ENCODE peak calls at places on chromosomes 7 and 10, in seven cellular contexts. N, E, V, D, Z, C and P are unnamed samples. For H3K4me1, the result is how much of the 10 kb centered on the place peaks cover.

GRCh38 chr7:44713141-44713540 is 35.5 kb upstream of the ZMIZ2 start:
- DNase-seq in N (no peak), V (no peak), D (no peak), C (no peak), Z (no peak), E (no peak), P (no peak)

GRCh38 chr7:91692800-91693199 is 187.7 kb downstream of the MTERF1 start:
- DNase-seq in D (no peak), V (no peak), E (no peak), C (no peak), Z (no peak), N (no peak), P (no peak)

GRCh38 chr7:44308741-44309270 is 16.6 kb downstream of the CAMK2B start:
- DNase-seq in Z (peak), E (peak), C (no peak), V (no peak), D (no peak), N (no peak), P (peak)

GRCh38 chr7:64494912-64495461 is 67.9 kb downstream of the ZNF680 start:
- DNase-seq in N (no peak), E (no peak), D (no peak), Z (no peak), C (no peak), V (no peak), P (no peak)

GRCh38 chr10:127168251-127168650 is 28.1 kb downstream of the INSYN2A start:
- DNase-seq in N (no peak), E (no peak), C (no peak), D (no peak), Z (no peak), V (no peak), P (no peak)

GRCh38 chr10:31148955-31149354 is 117.3 kb upstream of the ZNF438 start:
- DNase-seq in C (no peak), V (no peak), N (no peak), E (no peak), Z (no peak), D (no peak), P (no peak)

GRCh38 chr7:44080686-44081265 is 1.6 kb downstream of the POLM start:
- DNase-seq in V (no peak), N (no peak), C (no peak), D (no peak), Z (no peak), E (no peak), P (no peak)

GRCh38 chr7:637826-638225 is 88.7 kb upstream of the DNAAF5 start:
- DNase-seq in N (no peak), E (no peak), V (no peak), C (no peak), D (no peak), Z (no peak), P (no peak)

GRCh38 chr10:7886056-7886455 is 67.8 kb downstream of the TAF3 start:
- DNase-seq in C (no peak), N (no peak), V (no peak), Z (no peak), D (no peak), E (no peak), P (no peak)

GRCh38 chr7:36440880-36441279 is 51.2 kb downstream of the ANLN start:
- DNase-seq in D (peak), E (no peak), Z (no peak), V (peak), C (no peak), N (no peak), P (no peak)

GRCh38 chr7:124667312-124667711 is 98.3 kb downstream of the GPR37 start:
- DNase-seq in V (no peak), N (no peak), Z (no peak), C (no peak), E (no peak), D (peak), P (no peak)

GRCh38 chr7:30596043-30596641 is 1.5 kb downstream of the GARS1 start:
- DNase-seq in E (no peak), D (peak), V (no peak), Z (no peak), N (peak), C (no peak), P (no peak)

GRCh38 chr7:125089171-125089570 is 159.5 kb upstream of the POT1 start:
- DNase-seq in D (no peak), Z (no peak), C (no peak), V (no peak), N (no peak), E (no peak), P (no peak)

GRCh38 chr7:139109188-139109982 is at the start of gene ZC3HAV1:
- DNase-seq in E (peak), N (peak), C (peak), V (peak), D (peak), Z (peak), P (peak)

GRCh38 chr7:50615519-50615845 is 50.3 kb upstream of the DDC start:
- DNase-seq in Z (no peak), V (no peak), E (no peak), D (no peak), N (no peak), C (no peak), P (no peak)

GRCh38 chr10:3484306-3485187 is 300.5 kb downstream of the KLF6 start:
- DNase-seq in V (no peak), Z (no peak), D (peak), E (no peak), N (no peak), C (no peak), P (no peak)

GRCh38 chr7:91280180-91280579 is 15.9 kb downstream of the FZD1 start:
- DNase-seq in E (no peak), C (no peak), V (no peak), Z (no peak), D (peak), N (peak), P (no peak)

GRCh38 chr10:70589762-70590662 is 12.5 kb downstream of the PRF1 start:
- DNase-seq in Z (no peak), D (peak), N (no peak), V (no peak), E (no peak), C (no peak), P (no peak)

GRCh38 chr10:79475877-79476276 is 30.5 kb upstream of the ZCCHC24 start:
- DNase-seq in C (no peak), N (no peak), Z (no peak), E (no peak), V (no peak), D (no peak), P (no peak)

GRCh38 chr10:3782456-3783312 is 2.3 kb downstream of the KLF6 start:
- DNase-seq in V (peak), Z (peak), D (peak), C (peak), N (peak), E (peak), P (no peak)

GRCh38 chr10:43259248-43259980 is 7.5 kb downstream of the RASGEF1A start:
- DNase-seq in E (no peak), N (no peak), Z (peak), V (no peak), C (no peak), D (no peak), P (no peak)

GRCh38 chr7:78695826-78696225 is 757.6 kb downstream of the MAGI2 start:
- DNase-seq in E (no peak), Z (no peak), N (no peak), C (no peak), D (no peak), V (no peak), P (no peak)

GRCh38 chr10:17703706-17704105 is 48.3 kb upstream of the TMEM236 start:
- DNase-seq in N (no peak), E (no peak), D (no peak), Z (no peak), C (no peak), V (no peak), P (no peak)

GRCh38 chr10:101226506-101226887 is 2.8 kb downstream of the LBX1 start:
- DNase-seq in C (no peak), N (peak), D (no peak), E (no peak), Z (no peak), V (no peak), P (no peak)
- H3K4me3 ChIP-seq in C (peak), N (peak), D (no peak), E (peak), Z (no peak), V (peak), P (peak)

GRCh38 chr10:69224862-69225657 is 4.9 kb downstream of the HKDC1 start:
- DNase-seq in Z (no peak), V (no peak), N (peak), C (no peak), E (no peak), D (no peak), P (peak)
- H3K27ac ChIP-seq in Z (no peak), V (no peak), N (peak), C (no peak), E (no peak), D (no peak), P (no peak)

DNA sequence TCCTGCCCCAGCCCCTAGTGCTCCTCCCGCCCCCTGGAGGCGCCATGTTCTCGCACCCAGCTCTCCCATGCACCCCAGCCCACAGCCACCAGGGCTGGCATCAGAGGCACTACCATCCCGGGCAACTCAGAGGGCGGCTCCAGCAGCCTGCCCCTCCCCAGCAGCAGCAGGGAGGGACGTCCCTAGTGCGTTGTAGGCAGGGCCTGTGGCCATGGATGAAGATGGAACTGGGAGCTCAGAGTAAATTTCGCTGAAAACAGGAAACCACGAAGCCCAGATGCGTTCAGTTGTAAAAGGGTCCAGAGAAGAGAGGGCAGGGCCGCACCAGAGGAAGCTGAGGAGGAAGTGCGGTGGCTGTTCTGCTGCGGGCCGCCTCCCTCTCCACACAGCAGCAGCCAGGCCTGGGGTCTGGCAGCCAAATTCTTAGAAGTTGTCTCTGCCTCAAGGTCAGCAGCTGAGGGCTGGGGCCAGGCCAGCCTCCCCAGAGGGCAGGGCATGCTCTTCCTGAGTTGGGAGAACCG is 24.6 kb downstream of the VSIR start:
- DNase-seq in N (peak), V (peak), Z (peak), E (peak), D (no peak), C (peak), P (peak)
- H3K4me1 ChIP-seq in N (under half), V (half or more), Z (under half), E (under half), D (under half), C (half or more), P (half or more)

GRCh38 chr7:149854611-149855367 is 16.6 kb downstream of the ZNF862 start:
- DNase-seq in Z (no peak), D (peak), N (no peak), E (peak), C (peak), V (peak), P (peak)

GRCh38 chr7:149859369-149859768 is 14.4 kb upstream of the ATP6V0E2 start:
- DNase-seq in D (no peak), C (no peak), N (no peak), E (no peak), Z (no peak), V (no peak), P (peak)

GRCh38 chr7:149855368-149856305 is 17.5 kb downstream of the ZNF862 start:
- DNase-seq in V (no peak), Z (no peak), C (no peak), N (no peak), E (peak), D (peak), P (no peak)

GRCh38 chr7:149859881-149860280 is 13.9 kb upstream of the ATP6V0E2 start:
- DNase-seq in E (peak), D (no peak), V (no peak), Z (no peak), C (no peak), N (peak), P (no peak)

DNA sequence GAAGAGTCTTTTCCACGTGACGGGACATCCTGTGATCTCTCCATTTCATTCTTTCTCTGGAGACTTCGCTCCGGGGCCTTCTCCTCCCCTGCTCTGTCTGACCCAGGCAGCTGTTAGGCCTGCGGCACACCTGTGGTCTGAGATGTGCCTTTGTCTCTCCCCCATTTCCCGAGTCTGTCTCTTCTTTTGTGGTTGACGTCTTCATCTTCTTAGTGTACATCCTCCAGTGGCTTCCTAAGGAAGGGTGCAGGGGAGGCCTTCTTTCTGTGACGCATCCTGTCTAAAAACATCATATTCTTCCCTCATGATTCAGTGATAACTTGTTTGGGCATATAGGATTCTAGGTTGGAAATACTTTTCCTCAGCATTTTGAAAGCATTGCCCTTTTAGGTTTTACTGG is 17.2 kb upstream of the ATP6V0E2 start:
- DNase-seq in Z (no peak), E (peak), V (peak), D (no peak), N (no peak), C (no peak), P (no peak)
- H3K4me3 ChIP-seq in Z (no peak), E (no peak), V (no peak), D (no peak), N (no peak), C (no peak), P (no peak)

DNA sequence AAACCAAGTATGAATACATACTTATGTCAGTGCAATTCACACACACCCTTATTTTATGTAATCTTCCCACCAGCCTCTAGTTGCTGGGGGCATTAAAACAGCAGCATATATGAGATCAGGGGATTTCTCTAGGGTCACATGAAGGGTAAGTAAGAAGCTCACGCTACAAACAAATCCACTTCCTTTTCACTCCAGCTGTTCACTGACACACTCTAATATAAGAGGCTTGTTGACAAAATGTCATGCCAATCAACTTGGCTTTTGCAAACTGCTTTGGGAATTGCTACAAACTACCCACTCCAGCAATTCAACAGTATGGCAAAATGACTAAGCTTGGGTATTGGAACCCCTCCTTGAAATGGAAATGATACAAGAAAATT is 10.3 kb downstream of the FAM3C start:
- DNase-seq in N (peak), C (no peak), E (no peak), Z (no peak), V (peak), D (peak), P (no peak)
- H3K27ac ChIP-seq in N (peak), C (no peak), E (no peak), Z (no peak), V (no peak), D (no peak), P (no peak)

GRCh38 chr10:111515264-111515663 is 438.4 kb downstream of the ADRA2A start:
- DNase-seq in D (no peak), E (no peak), C (no peak), N (peak), Z (no peak), V (no peak), P (no peak)
- H3K4me1 ChIP-seq in D (under half), E (under half), C (under half), N (under half), Z (under half), V (under half), P (under half)

DNA sequence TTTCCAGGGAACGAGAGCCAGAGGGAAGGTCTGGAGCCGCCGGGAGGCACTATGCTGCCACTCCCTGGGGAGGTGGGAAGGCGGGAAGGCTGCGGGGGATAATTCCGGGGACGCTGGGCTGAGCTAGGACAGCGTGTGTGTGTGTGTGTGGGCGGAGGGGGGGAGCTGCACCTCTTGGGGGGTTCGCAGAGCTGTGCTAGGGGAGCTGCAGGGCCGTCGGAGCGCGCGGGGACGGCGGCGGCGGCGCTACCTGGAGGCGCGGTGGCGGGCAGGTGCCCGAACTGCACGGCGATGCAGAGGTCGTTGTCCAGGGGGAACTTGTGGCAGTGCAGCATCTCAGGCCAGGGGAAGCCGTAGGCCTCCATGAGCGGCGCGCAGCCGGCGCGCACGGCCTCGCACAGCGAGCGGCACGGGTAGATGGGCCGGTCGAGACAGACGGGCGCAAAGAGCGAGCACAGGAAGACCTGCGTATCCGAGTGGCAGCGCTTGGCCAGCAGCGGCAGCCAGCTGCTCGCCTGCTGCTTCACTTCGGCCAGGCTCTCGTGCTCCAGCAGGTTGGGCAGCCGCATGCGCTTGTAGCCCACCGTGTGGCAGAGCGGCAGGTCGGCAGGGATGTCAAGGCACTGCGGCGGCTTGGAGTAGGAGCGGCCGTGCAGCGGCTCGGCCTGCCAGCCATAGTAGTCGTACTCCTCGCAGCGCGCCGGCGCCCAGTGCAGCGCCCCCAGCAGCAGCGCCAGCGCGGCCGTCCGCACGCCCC is 566 bp downstream of the SFRP5 start:
- DNase-seq in E (no peak), C (no peak), D (peak), N (no peak), V (no peak), Z (no peak), P (no peak)
- H3K4me3 ChIP-seq in E (peak), C (peak), D (peak), N (no peak), V (no peak), Z (no peak), P (peak)

GRCh38 chr10:72918352-72918751 is 24.8 kb downstream of the OIT3 start:
- DNase-seq in Z (no peak), E (no peak), C (no peak), N (no peak), D (no peak), V (no peak), P (no peak)
- H3K27ac ChIP-seq in Z (no peak), E (no peak), C (no peak), N (no peak), D (no peak), V (no peak), P (no peak)